ENCODE peak calls at places on chromosomes 13 and 19, in six cellular contexts. One of them, this sample, is unnamed.

GRCh38 chr13:113654175-113654560 is 3.8 kb downstream of the ATP4B start:
- DNase-seq in GM12892: no peak
- DNase-seq in GM12891: no peak
- DNase-seq in HL-60: no peak
- DNase-seq in SK-N-SH: no peak
- DNase-seq in K562: no peak
- DNase-seq in this sample: no peak

GRCh38 chr13:103277959-103278673 is 211.9 kb upstream of the SLC10A2 start:
- DNase-seq in GM12892: no peak
- DNase-seq in GM12891: no peak
- DNase-seq in HL-60: no peak
- DNase-seq in SK-N-SH: no peak
- DNase-seq in K562: no peak
- DNase-seq in this sample: no peak

GRCh38 chr19:55703790-55704215 is 28.8 kb downstream of the EPN1 start:
- DNase-seq in GM12892: no peak
- DNase-seq in GM12891: no peak
- DNase-seq in HL-60: peak
- DNase-seq in SK-N-SH: peak
- DNase-seq in K562: peak
- DNase-seq in this sample: peak

GRCh38 chr13:97341135-97341534 is 92.8 kb upstream of the RAP2A start:
- DNase-seq in GM12892: no peak
- DNase-seq in GM12891: no peak
- DNase-seq in HL-60: no peak
- DNase-seq in SK-N-SH: no peak
- DNase-seq in K562: no peak
- DNase-seq in this sample: no peak

GRCh38 chr13:63625869-63626268 is 2210.2 kb upstream of the PCDH20 start:
- DNase-seq in GM12892: no peak
- DNase-seq in GM12891: no peak
- DNase-seq in HL-60: no peak
- DNase-seq in SK-N-SH: no peak
- DNase-seq in K562: no peak
- DNase-seq in this sample: no peak

GRCh38 chr19:35741216-35741541 is 1.1 kb downstream of the IGFLR1 start:
- DNase-seq in GM12892: no peak
- DNase-seq in GM12891: no peak
- DNase-seq in HL-60: no peak
- DNase-seq in SK-N-SH: no peak
- DNase-seq in K562: no peak
- DNase-seq in this sample: no peak

GRCh38 chr19:15672580-15673175 is at the start of gene CYP4F12:
- DNase-seq in GM12892: no peak
- DNase-seq in GM12891: no peak
- DNase-seq in HL-60: no peak
- DNase-seq in SK-N-SH: no peak
- DNase-seq in K562: peak
- DNase-seq in this sample: peak

GRCh38 chr19:38542040-38542439 is 75.7 kb downstream of the MAP4K1 start:
- DNase-seq in GM12892: no peak
- DNase-seq in GM12891: no peak
- DNase-seq in HL-60: no peak
- DNase-seq in SK-N-SH: no peak
- DNase-seq in K562: no peak
- DNase-seq in this sample: no peak

GRCh38 chr19:17183271-17183757 is 31.8 kb upstream of the USE1 start:
- DNase-seq in GM12892: no peak
- DNase-seq in GM12891: no peak
- DNase-seq in HL-60: no peak
- DNase-seq in SK-N-SH: no peak
- DNase-seq in K562: no peak
- DNase-seq in this sample: no peak

GRCh38 chr13:111906816-111907215 is 160.1 kb upstream of the SOX1 start:
- DNase-seq in GM12892: no peak
- DNase-seq in GM12891: no peak
- DNase-seq in HL-60: no peak
- DNase-seq in SK-N-SH: no peak
- DNase-seq in K562: no peak
- DNase-seq in this sample: no peak

GRCh38 chr13:110155072-110155471 is 151.9 kb downstream of the COL4A1 start:
- DNase-seq in GM12892: no peak
- DNase-seq in GM12891: no peak
- DNase-seq in HL-60: no peak
- DNase-seq in SK-N-SH: no peak
- DNase-seq in K562: no peak
- DNase-seq in this sample: no peak

GRCh38 chr13:91520952-91521351 is 122.5 kb downstream of the GPC5 start:
- DNase-seq in GM12892: no peak
- DNase-seq in GM12891: no peak
- DNase-seq in HL-60: no peak
- DNase-seq in SK-N-SH: no peak
- DNase-seq in K562: no peak
- DNase-seq in this sample: no peak

GRCh38 chr19:48746738-48747575 is at the start of gene IZUMO1:
- DNase-seq in GM12892: peak
- DNase-seq in GM12891: no peak
- DNase-seq in HL-60: peak
- DNase-seq in SK-N-SH: peak
- DNase-seq in K562: peak
- DNase-seq in this sample: peak

GRCh38 chr13:75785130-75785529 is 149.0 kb downstream of the LMO7 start:
- DNase-seq in GM12892: no peak
- DNase-seq in GM12891: no peak
- DNase-seq in HL-60: no peak
- DNase-seq in SK-N-SH: no peak
- DNase-seq in K562: no peak
- DNase-seq in this sample: no peak

GRCh38 chr13:39481493-39481892 is 121.5 kb downstream of the LHFPL6 start:
- DNase-seq in GM12892: no peak
- DNase-seq in GM12891: no peak
- DNase-seq in HL-60: no peak
- DNase-seq in SK-N-SH: no peak
- DNase-seq in K562: no peak
- DNase-seq in this sample: no peak

GRCh38 chr13:108455320-108455719 is 174.1 kb upstream of the MYO16 start:
- DNase-seq in GM12892: no peak
- DNase-seq in GM12891: no peak
- DNase-seq in HL-60: no peak
- DNase-seq in SK-N-SH: no peak
- DNase-seq in K562: no peak
- DNase-seq in this sample: no peak

GRCh38 chr19:38308926-38309614 is 5.0 kb downstream of the C19orf33 start:
- DNase-seq in GM12892: no peak
- DNase-seq in GM12891: no peak
- DNase-seq in HL-60: no peak
- DNase-seq in SK-N-SH: no peak
- DNase-seq in K562: no peak
- DNase-seq in this sample: no peak

GRCh38 chr13:25352230-25352629 is 19.5 kb upstream of the ATP8A2 start:
- DNase-seq in GM12892: no peak
- DNase-seq in GM12891: no peak
- DNase-seq in HL-60: no peak
- DNase-seq in SK-N-SH: peak
- DNase-seq in K562: peak
- DNase-seq in this sample: no peak

GRCh38 chr19:38285567-38285966 is 18.5 kb upstream of the C19orf33 start:
- DNase-seq in GM12892: no peak
- DNase-seq in GM12891: no peak
- DNase-seq in HL-60: no peak
- DNase-seq in SK-N-SH: no peak
- DNase-seq in K562: no peak
- DNase-seq in this sample: no peak

GRCh38 chr19:56120371-56121179 is 520 bp downstream of the ZNF787 start:
- DNase-seq in GM12892: peak
- DNase-seq in GM12891: peak
- DNase-seq in HL-60: peak
- DNase-seq in SK-N-SH: peak
- DNase-seq in K562: peak
- DNase-seq in this sample: peak

GRCh38 chr13:110743687-110744086 is 30.2 kb downstream of the ING1 start:
- DNase-seq in GM12892: no peak
- DNase-seq in GM12891: no peak
- DNase-seq in HL-60: no peak
- DNase-seq in SK-N-SH: no peak
- DNase-seq in K562: no peak
- DNase-seq in this sample: no peak

GRCh38 chr13:46523972-46524737 is 28.8 kb upstream of the LRCH1 start:
- DNase-seq in GM12892: no peak
- DNase-seq in GM12891: no peak
- DNase-seq in HL-60: no peak
- DNase-seq in SK-N-SH: no peak
- DNase-seq in K562: no peak
- DNase-seq in this sample: no peak

GRCh38 chr19:16288544-16288943 is 36.1 kb upstream of the KLF2 start:
- DNase-seq in GM12892: no peak
- DNase-seq in GM12891: no peak
- DNase-seq in HL-60: no peak
- DNase-seq in SK-N-SH: no peak
- DNase-seq in K562: no peak
- DNase-seq in this sample: no peak

GRCh38 chr19:54561840-54562239 is 11.8 kb upstream of the LILRA2 start:
- DNase-seq in GM12892: no peak
- DNase-seq in GM12891: no peak
- DNase-seq in HL-60: no peak
- DNase-seq in SK-N-SH: no peak
- DNase-seq in K562: peak
- DNase-seq in this sample: no peak

GRCh38 chr19:7202888-7203287 is 91.3 kb downstream of the INSR start:
- DNase-seq in GM12892: no peak
- DNase-seq in GM12891: no peak
- DNase-seq in HL-60: no peak
- DNase-seq in SK-N-SH: no peak
- DNase-seq in K562: no peak
- DNase-seq in this sample: no peak

GRCh38 chr19:18089726-18090125 is 3.0 kb upstream of the IL12RB1 start:
- DNase-seq in GM12892: no peak
- DNase-seq in GM12891: no peak
- DNase-seq in HL-60: no peak
- DNase-seq in SK-N-SH: no peak
- DNase-seq in K562: no peak
- DNase-seq in this sample: no peak

GRCh38 chr13:44555207-44555606 is 20.9 kb downstream of the TSC22D1 start:
- DNase-seq in GM12892: no peak
- DNase-seq in GM12891: no peak
- DNase-seq in HL-60: no peak
- DNase-seq in SK-N-SH: no peak
- DNase-seq in K562: no peak
- DNase-seq in this sample: no peak
- TF ChIP-seq POLR2AphosphoS5 in GM12892: no peak
- TF ChIP-seq POLR2AphosphoS5 in GM12891: no peak
- TF ChIP-seq POLR2AphosphoS5 in HL-60: no peak
- TF ChIP-seq POLR2AphosphoS5 in SK-N-SH: no peak
- TF ChIP-seq POLR2AphosphoS5 in K562: no peak
- TF ChIP-seq POLR2AphosphoS5 in this sample: no peak

GRCh38 chr19:925912-926594 is at the start of gene ARID3A:
- DNase-seq in GM12892: peak
- DNase-seq in GM12891: no peak
- DNase-seq in HL-60: peak
- DNase-seq in SK-N-SH: peak
- DNase-seq in K562: peak
- DNase-seq in this sample: peak

GRCh38 chr19:925087-925911 is 536 bp upstream of the ARID3A start:
- DNase-seq in GM12892: peak
- DNase-seq in GM12891: no peak
- DNase-seq in HL-60: peak
- DNase-seq in SK-N-SH: peak
- DNase-seq in K562: peak
- DNase-seq in this sample: peak

GRCh38 chr19:927707-928401 is 2.0 kb downstream of the ARID3A start:
- DNase-seq in GM12892: no peak
- DNase-seq in GM12891: no peak
- DNase-seq in HL-60: no peak
- DNase-seq in SK-N-SH: no peak
- DNase-seq in K562: no peak
- DNase-seq in this sample: no peak

GRCh38 chr19:927044-927706 is 1.3 kb downstream of the ARID3A start:
- DNase-seq in GM12892: no peak
- DNase-seq in GM12891: no peak
- DNase-seq in HL-60: no peak
- DNase-seq in SK-N-SH: peak
- DNase-seq in K562: peak
- DNase-seq in this sample: peak

DNA sequence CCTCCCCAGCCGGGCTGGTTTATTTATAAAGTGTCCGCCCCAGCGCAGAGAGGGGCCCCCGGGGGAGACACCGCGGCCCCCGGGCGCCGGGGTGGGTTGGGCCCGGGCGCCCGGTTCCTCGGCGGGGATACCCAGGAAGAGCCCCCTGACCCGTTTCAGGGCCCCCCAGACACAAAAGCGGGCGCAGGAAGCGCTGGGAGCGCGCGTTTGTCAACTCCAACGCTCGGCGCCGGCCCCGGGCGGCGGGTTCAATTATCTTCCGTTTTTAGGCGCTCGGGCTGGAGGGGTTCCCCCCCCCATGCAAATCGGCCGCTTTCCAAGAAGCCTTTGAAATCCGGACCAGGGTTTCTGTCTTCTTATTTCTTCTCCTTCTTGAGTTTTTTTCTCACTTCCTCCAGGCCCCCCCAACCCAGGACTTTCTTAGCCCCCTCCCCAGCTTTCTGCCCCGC is 784 bp downstream of the ARID3A start:
- DNase-seq in GM12892: peak
- DNase-seq in GM12891: no peak
- DNase-seq in HL-60: peak
- DNase-seq in SK-N-SH: no peak
- DNase-seq in K562: peak
- DNase-seq in this sample: peak
- TF ChIP-seq POLR2AphosphoS5 in GM12892: no peak
- TF ChIP-seq POLR2AphosphoS5 in GM12891: no peak
- TF ChIP-seq POLR2AphosphoS5 in HL-60: no peak
- TF ChIP-seq POLR2AphosphoS5 in SK-N-SH: no peak
- TF ChIP-seq POLR2AphosphoS5 in K562: no peak
- TF ChIP-seq POLR2AphosphoS5 in this sample: no peak

GRCh38 chr19:2142173-2142829 is 9.1 kb downstream of the AP3D1 start:
- DNase-seq in GM12892: no peak
- DNase-seq in GM12891: no peak
- DNase-seq in HL-60: no peak
- DNase-seq in SK-N-SH: no peak
- DNase-seq in K562: no peak
- DNase-seq in this sample: no peak
- TF ChIP-seq POLR2AphosphoS5 in GM12892: no peak
- TF ChIP-seq POLR2AphosphoS5 in GM12891: no peak
- TF ChIP-seq POLR2AphosphoS5 in HL-60: no peak
- TF ChIP-seq POLR2AphosphoS5 in SK-N-SH: no peak
- TF ChIP-seq POLR2AphosphoS5 in K562: no peak
- TF ChIP-seq POLR2AphosphoS5 in this sample: no peak

DNA sequence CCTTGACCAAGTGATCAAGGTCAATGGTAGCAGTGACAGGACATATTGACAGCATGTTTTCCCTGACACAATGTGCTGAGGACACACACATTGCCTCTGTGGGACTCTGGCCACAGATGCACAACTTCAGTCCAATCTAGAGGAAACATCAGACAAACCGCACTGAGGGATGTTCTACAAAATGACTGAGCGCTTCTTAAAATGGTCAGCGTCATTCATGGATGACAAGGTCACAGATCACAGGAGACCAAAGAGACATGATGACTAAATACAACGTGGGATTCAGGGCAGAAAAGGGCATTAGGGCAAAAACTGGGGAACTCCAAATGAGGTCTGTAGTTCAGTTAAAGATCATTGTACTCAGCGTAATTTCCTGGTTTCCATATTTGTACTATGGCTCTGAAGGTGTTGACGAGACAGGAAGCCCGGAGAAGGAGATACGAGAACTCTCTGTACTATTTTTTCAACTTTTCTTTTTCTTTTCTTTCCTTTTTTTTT is 20.6 kb downstream of the PBX4 start:
- DNase-seq in GM12892: peak
- DNase-seq in GM12891: no peak
- DNase-seq in HL-60: no peak
- DNase-seq in SK-N-SH: no peak
- DNase-seq in K562: peak
- DNase-seq in this sample: no peak
- TF ChIP-seq POLR2AphosphoS5 in GM12892: peak
- TF ChIP-seq POLR2AphosphoS5 in GM12891: no peak
- TF ChIP-seq POLR2AphosphoS5 in HL-60: no peak
- TF ChIP-seq POLR2AphosphoS5 in SK-N-SH: no peak
- TF ChIP-seq POLR2AphosphoS5 in K562: no peak
- TF ChIP-seq POLR2AphosphoS5 in this sample: no peak

This sample was measured in stomach.